ENCODE peak calls at places on chromosomes 6 and 20, in four cellular contexts. One of them, this sample, is unnamed.

GRCh38 chr6:166591026-166591425 is 4.5 kb upstream of the RAMACL start:
- DNase-seq in upper lobe of left lung: no peak
- DNase-seq in body of pancreas: no peak
- DNase-seq in K562: no peak
- DNase-seq in this sample: no peak

GRCh38 chr6:95545691-95546090 is 31.6 kb upstream of the MANEA start:
- DNase-seq in upper lobe of left lung: no peak
- DNase-seq in body of pancreas: no peak
- DNase-seq in K562: no peak
- DNase-seq in this sample: no peak

GRCh38 chr20:4814696-4815252 is 93.1 kb downstream of the PRND start:
- DNase-seq in upper lobe of left lung: no peak
- DNase-seq in body of pancreas: no peak
- DNase-seq in K562: no peak
- DNase-seq in this sample: peak; percentile 42

GRCh38 chr6:39909701-39910100 is 24.6 kb downstream of the MOCS1 start:
- DNase-seq in upper lobe of left lung: no peak
- DNase-seq in body of pancreas: no peak
- DNase-seq in K562: no peak
- DNase-seq in this sample: no peak

GRCh38 chr6:148854086-148854485 is 107.3 kb downstream of the UST start:
- DNase-seq in upper lobe of left lung: no peak
- DNase-seq in body of pancreas: no peak
- DNase-seq in K562: no peak
- DNase-seq in this sample: no peak

GRCh38 chr6:18293192-18293904 is 29.0 kb upstream of the DEK start:
- DNase-seq in upper lobe of left lung: no peak
- DNase-seq in body of pancreas: no peak
- DNase-seq in K562: no peak
- DNase-seq in this sample: no peak

GRCh38 chr20:50313223-50313820 is 122.7 kb downstream of the CEBPB start:
- DNase-seq in upper lobe of left lung: no peak
- DNase-seq in body of pancreas: no peak
- DNase-seq in K562: peak; percentile 69
- DNase-seq in this sample: no peak

GRCh38 chr6:6597682-6598081 is 9.2 kb downstream of the LY86 start:
- DNase-seq in upper lobe of left lung: no peak
- DNase-seq in body of pancreas: no peak
- DNase-seq in K562: no peak
- DNase-seq in this sample: no peak

GRCh38 chr6:107564223-107564855 is 74.4 kb downstream of the SOBP start:
- DNase-seq in upper lobe of left lung: no peak
- DNase-seq in body of pancreas: no peak
- DNase-seq in K562: no peak
- DNase-seq in this sample: no peak

GRCh38 chr6:125780540-125781306 is 10.0 kb upstream of the NCOA7 start:
- DNase-seq in upper lobe of left lung: peak; percentile 72
- DNase-seq in body of pancreas: peak; percentile 54
- DNase-seq in K562: peak; percentile 55
- DNase-seq in this sample: peak; percentile 66
- TF ChIP-seq POLR2A in upper lobe of left lung: peak; percentile 67
- TF ChIP-seq POLR2A in body of pancreas: peak; percentile 81
- TF ChIP-seq POLR2A in K562: peak; percentile 92
- TF ChIP-seq POLR2A in this sample: peak; percentile 58

DNA sequence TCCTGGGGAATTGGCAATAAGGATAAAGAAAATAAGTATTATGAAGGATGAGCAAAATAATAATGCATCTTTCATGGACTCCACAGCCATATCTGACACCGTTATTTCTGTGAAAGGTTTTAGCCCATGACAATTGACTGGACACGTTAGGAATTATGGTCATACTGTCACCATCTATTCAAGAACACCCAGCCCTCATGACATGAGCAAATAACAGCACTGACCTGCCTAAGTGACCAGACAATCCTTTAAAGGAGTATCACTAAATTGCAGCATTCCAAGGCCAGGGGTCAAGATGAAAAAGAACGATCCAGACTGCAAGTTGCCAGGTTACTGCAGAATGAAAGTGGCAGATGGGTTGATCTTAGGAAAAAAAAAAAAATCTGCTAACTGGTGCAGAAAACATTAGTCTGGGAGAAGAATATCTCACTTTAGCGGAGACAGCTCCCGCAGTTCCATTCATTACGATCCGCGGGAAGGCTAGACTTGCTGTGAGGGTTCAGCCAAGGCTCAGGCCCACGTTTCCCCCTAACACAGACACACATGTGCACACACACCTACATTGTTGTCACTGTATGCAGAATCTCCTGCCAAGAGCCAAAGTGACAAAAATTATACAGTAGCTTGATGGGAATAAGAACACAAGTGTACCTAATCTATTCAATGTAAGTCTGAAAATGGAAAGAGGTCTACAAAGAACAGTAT is 237.7 kb upstream of the AGPAT4 start:
- DNase-seq in upper lobe of left lung: no peak
- DNase-seq in body of pancreas: no peak
- DNase-seq in K562: no peak
- DNase-seq in this sample: no peak
- H3K27ac ChIP-seq in upper lobe of left lung: no peak overlapping the region
- H3K27ac ChIP-seq in body of pancreas: no peak overlapping the region
- H3K27ac ChIP-seq in K562: no peak overlapping the region
- H3K27ac ChIP-seq in this sample: no peak overlapping the region

GRCh38 chr6:98845201-98846020 is 11.0 kb downstream of the POU3F2 start:
- DNase-seq in upper lobe of left lung: peak; percentile 83
- DNase-seq in body of pancreas: peak; percentile 76
- DNase-seq in K562: peak; percentile 75
- DNase-seq in this sample: peak; percentile 73

GRCh38 chr6:98848539-98849210 is 14.3 kb downstream of the POU3F2 start:
- DNase-seq in upper lobe of left lung: no peak
- DNase-seq in body of pancreas: no peak
- DNase-seq in K562: no peak
- DNase-seq in this sample: no peak

GRCh38 chr6:98847767-98848538 is 13.6 kb downstream of the POU3F2 start:
- DNase-seq in upper lobe of left lung: peak; percentile 80
- DNase-seq in body of pancreas: peak; percentile 14
- DNase-seq in K562: no peak
- DNase-seq in this sample: peak; percentile 50

GRCh38 chr6:98846021-98846380 is 11.6 kb downstream of the POU3F2 start:
- DNase-seq in upper lobe of left lung: no peak
- DNase-seq in body of pancreas: no peak
- DNase-seq in K562: no peak
- DNase-seq in this sample: no peak

DNA sequence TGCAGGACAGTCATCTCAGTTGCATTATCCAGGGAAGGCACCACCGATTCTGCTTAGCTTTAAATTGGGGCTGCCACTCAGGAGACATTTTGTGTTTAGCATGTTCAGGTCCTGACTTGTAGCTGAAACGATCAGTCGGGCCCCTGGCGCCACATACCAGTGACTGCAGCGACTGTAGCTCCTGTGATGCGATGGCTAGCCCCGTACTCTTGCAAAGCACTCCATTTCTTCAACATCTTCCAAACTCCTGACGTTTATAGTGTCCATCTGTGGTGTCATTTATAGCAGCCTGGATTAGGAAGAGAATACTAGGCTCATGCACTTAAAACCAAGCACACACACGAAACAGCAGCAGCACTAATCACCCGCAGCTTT is 13.0 kb downstream of the POU3F2 start:
- DNase-seq in upper lobe of left lung: no peak
- DNase-seq in body of pancreas: no peak
- DNase-seq in K562: no peak
- DNase-seq in this sample: no peak
- H3K4me3 ChIP-seq in upper lobe of left lung: no peak overlapping the region
- H3K4me3 ChIP-seq in body of pancreas: no peak overlapping the region
- H3K4me3 ChIP-seq in K562: no peak overlapping the region
- H3K4me3 ChIP-seq in this sample: no peak overlapping the region

GRCh38 chr20:53957421-53958172 is 112.8 kb downstream of the BCAS1 start:
- DNase-seq in upper lobe of left lung: no peak
- DNase-seq in body of pancreas: no peak
- DNase-seq in K562: no peak
- DNase-seq in this sample: no peak

GRCh38 chr20:53956013-53956715 is 114.2 kb downstream of the BCAS1 start:
- DNase-seq in upper lobe of left lung: no peak
- DNase-seq in body of pancreas: no peak
- DNase-seq in K562: no peak
- DNase-seq in this sample: no peak

GRCh38 chr20:53958240-53958639 is 112.2 kb downstream of the BCAS1 start:
- DNase-seq in upper lobe of left lung: no peak
- DNase-seq in body of pancreas: no peak
- DNase-seq in K562: no peak
- DNase-seq in this sample: no peak

GRCh38 chr20:53952528-53953096 is 117.8 kb downstream of the BCAS1 start:
- DNase-seq in upper lobe of left lung: no peak
- DNase-seq in body of pancreas: no peak
- DNase-seq in K562: no peak
- DNase-seq in this sample: no peak

DNA sequence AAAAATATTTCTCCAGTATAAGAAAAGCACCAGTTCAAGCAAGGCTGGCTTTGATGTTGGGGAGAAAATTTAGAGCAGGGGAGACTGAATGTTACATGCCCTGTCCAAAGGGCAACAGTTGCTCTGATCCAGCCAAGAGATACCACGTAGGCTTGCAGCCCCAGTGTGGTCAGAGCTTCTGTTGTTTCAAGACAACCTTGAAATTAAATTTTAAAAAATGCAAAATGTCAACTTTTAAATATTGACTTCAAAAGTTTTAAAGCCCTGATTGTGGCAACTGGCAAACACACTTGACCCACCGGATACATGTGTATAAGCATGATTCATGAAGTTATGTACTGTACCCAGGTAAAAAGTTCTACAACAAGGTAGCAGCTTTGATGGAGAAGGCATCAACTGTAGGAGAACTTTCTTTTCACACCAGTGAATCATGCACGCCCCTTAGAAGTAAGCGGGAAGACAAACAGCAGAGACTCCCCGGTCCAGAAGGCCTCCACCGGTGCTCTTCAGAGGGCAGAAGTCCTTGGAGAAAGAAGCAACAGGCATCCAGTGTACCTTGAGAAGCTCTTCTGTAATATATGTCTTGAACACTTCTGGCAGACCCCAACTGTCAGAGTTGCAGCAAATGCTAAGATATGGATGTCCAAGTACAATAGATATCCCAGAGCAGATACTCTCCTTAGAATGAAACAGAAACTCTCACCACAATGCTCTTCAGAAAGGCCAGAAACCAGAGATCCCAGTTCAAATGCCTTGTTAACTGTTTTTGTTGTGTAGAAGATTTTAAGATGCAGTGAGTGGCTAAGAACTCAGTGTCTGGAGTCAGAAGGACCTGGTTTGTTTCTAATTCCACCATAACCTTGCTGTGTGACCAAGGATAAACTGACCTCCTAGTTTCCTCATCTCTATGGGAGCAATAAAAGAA is 115.4 kb downstream of the BCAS1 start:
- DNase-seq in upper lobe of left lung: no peak
- DNase-seq in body of pancreas: no peak
- DNase-seq in K562: no peak
- DNase-seq in this sample: no peak
- TF ChIP-seq POLR2A in upper lobe of left lung: no peak
- TF ChIP-seq POLR2A in body of pancreas: no peak
- TF ChIP-seq POLR2A in K562: no peak
- TF ChIP-seq POLR2A in this sample: no peak

GRCh38 chr6:169157474-169158181 is 96.0 kb downstream of the THBS2 start:
- DNase-seq in upper lobe of left lung: no peak
- DNase-seq in body of pancreas: no peak
- DNase-seq in K562: no peak
- DNase-seq in this sample: no peak
- H3K27ac ChIP-seq in upper lobe of left lung: no peak overlapping the region
- H3K27ac ChIP-seq in body of pancreas: no peak overlapping the region
- H3K27ac ChIP-seq in K562: no peak overlapping the region
- H3K27ac ChIP-seq in this sample: no peak overlapping the region

GRCh38 chr20:47360207-47360488 is 3.6 kb upstream of the ZMYND8 start:
- DNase-seq in upper lobe of left lung: no peak
- DNase-seq in body of pancreas: peak; percentile 61
- DNase-seq in K562: no peak
- DNase-seq in this sample: no peak

GRCh38 chr20:47359533-47360206 is 3.2 kb upstream of the ZMYND8 start:
- DNase-seq in upper lobe of left lung: no peak
- DNase-seq in body of pancreas: no peak
- DNase-seq in K562: no peak
- DNase-seq in this sample: no peak

GRCh38 chr20:47360489-47361267 is 4.2 kb upstream of the ZMYND8 start:
- DNase-seq in upper lobe of left lung: peak; percentile 91
- DNase-seq in body of pancreas: peak; percentile 78
- DNase-seq in K562: peak; percentile 86
- DNase-seq in this sample: peak; percentile 84

GRCh38 chr20:47362361-47363219 is 6.1 kb upstream of the ZMYND8 start:
- DNase-seq in upper lobe of left lung: no peak
- DNase-seq in body of pancreas: no peak
- DNase-seq in K562: no peak
- DNase-seq in this sample: no peak

GRCh38 chr20:47361268-47361665 is 4.8 kb upstream of the ZMYND8 start:
- DNase-seq in upper lobe of left lung: no peak
- DNase-seq in body of pancreas: no peak
- DNase-seq in K562: no peak
- DNase-seq in this sample: no peak
- H3K4me3 ChIP-seq in upper lobe of left lung: no peak overlapping the region
- H3K4me3 ChIP-seq in body of pancreas: no peak overlapping the region
- H3K4me3 ChIP-seq in K562: peak overlapping the region; percentile 9
- H3K4me3 ChIP-seq in this sample: no peak overlapping the region

DNA sequence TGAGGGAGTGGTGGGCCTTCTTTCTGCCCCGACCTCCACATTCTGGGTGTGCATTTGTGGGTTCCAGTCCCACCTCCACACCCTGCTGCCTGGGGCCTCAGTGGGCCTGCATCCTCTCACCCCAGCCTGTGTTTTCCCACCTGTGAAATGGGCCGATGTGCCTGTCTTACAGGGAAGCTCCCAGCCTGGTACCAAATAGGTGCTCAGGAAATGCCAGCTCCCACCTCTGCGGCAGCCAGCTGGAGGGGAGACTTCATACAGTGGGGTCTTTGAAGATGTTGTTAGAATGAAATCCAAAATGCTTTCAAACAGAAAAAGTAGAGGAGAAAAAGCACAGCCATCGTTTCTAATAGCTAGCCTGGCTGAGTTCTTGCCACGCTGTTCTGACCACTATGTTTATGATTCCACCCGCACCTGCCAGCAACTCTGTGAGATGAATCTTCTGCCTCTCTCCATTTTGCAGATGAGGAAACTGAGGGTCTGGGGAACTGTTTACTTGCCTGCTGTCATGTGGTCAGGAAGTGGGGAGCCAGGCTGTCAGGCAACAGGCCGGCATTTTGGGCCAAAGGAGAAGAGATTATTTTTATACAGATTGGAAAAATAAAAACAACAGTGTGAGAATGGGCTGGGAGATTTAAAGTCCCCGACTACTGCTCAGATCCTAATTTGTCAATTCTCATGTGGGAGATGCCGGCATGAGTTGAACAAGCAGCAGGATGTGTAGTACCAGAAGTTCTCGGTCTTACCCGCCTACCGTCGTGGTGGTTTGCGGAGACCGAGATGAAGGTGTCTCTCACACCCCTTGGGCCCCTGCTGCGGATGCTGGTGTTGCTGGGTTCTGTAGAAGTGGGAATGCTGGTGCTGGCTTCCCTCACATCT is 4.6 kb downstream of the TMEM181 start:
- DNase-seq in upper lobe of left lung: no peak
- DNase-seq in body of pancreas: no peak
- DNase-seq in K562: no peak
- DNase-seq in this sample: peak; percentile 40
- TF ChIP-seq POLR2A in upper lobe of left lung: no peak
- TF ChIP-seq POLR2A in body of pancreas: no peak
- TF ChIP-seq POLR2A in K562: no peak
- TF ChIP-seq POLR2A in this sample: no peak